ENCODE peak calls at places on chromosome 15, in seven cellular contexts. G is IMR-90, S is neuronal stem cell, H is mesendoderm, B is mesenchymal stem cell, M is H9, Y is H1. U is an unnamed sample.

GRCh38 chr15:82670699-82671098 is 23.5 kb upstream of the CPEB1 start:
- DNase-seq in Y (no peak), H (no peak), S (no peak), M (no peak), B (no peak), G (no peak), U (no peak)

GRCh38 chr15:69119692-69120395 is 40.6 kb upstream of the GLCE start:
- DNase-seq in B (no peak), M (peak; percentile 44), Y (no peak), H (no peak), G (no peak), S (no peak), U (peak; percentile 21)

GRCh38 chr15:29133321-29133720 is 136.3 kb downstream of the NSMCE3 start:
- DNase-seq in H (no peak), B (no peak), Y (no peak), M (peak; percentile 20), S (no peak), G (no peak), U (no peak)

GRCh38 chr15:42155546-42156265 is 730 bp downstream of the PLA2G4F start:
- DNase-seq in Y (no peak), S (no peak), B (no peak), H (peak; percentile 62), G (no peak), M (no peak), U (peak; percentile 73)

GRCh38 chr15:72358532-72359180 is 17.2 kb downstream of the HEXA start:
- DNase-seq in G (peak; percentile 85), B (peak; percentile 29), S (no peak), M (no peak), H (no peak), Y (no peak), U (no peak)

GRCh38 chr15:38508647-38509046 is 54.7 kb downstream of the FAM98B start:
- DNase-seq in G (no peak), Y (no peak), M (no peak), B (no peak), H (no peak), S (no peak), U (no peak)

GRCh38 chr15:75849167-75849566 is 5.9 kb downstream of the UBE2Q2 start:
- DNase-seq in Y (no peak), M (no peak), H (no peak), S (no peak), B (no peak), G (no peak), U (no peak)

GRCh38 chr15:69812881-69813280 is 284.8 kb downstream of the TLE3 start:
- DNase-seq in Y (peak; percentile 72), H (peak; percentile 85), M (peak; percentile 82), G (no peak), S (no peak), B (no peak), U (no peak)

GRCh38 chr15:65071381-65071811 is 3.6 kb upstream of the RASL12 start:
- DNase-seq in Y (no peak), B (no peak), M (no peak), G (no peak), H (no peak), S (no peak), U (no peak)

GRCh38 chr15:39075756-39076341 is 505.0 kb upstream of the THBS1 start:
- DNase-seq in H (no peak), G (no peak), Y (no peak), M (no peak), B (no peak), S (no peak), U (no peak)

GRCh38 chr15:36544518-36545383 is 34.7 kb upstream of the CDIN1 start:
- DNase-seq in M (no peak), G (no peak), Y (no peak), H (peak; percentile 31), S (peak; percentile 20), B (no peak), U (no peak)

GRCh38 chr15:39269821-39270220 is 311.1 kb upstream of the THBS1 start:
- DNase-seq in G (no peak), S (no peak), Y (no peak), B (peak; percentile 29), M (no peak), H (no peak), U (no peak)

GRCh38 chr15:89680282-89680873 is 1.2 kb upstream of the PLIN1 start:
- DNase-seq in B (no peak), H (no peak), G (peak; percentile 67), M (no peak), S (no peak), Y (no peak), U (no peak)

GRCh38 chr15:82688691-82689090 is 21.0 kb downstream of the AP3B2 start:
- DNase-seq in H (no peak), M (no peak), Y (no peak), G (no peak), B (no peak), S (no peak), U (no peak)

GRCh38 chr15:90001062-90001682 is at the start of gene ZNF710:
- DNase-seq in S (peak; percentile 51), Y (peak; percentile 74), B (peak; percentile 79), M (peak; percentile 73), G (peak; percentile 66), H (peak; percentile 86), U (peak; percentile 44)

GRCh38 chr15:89822030-89822429 is 7.4 kb upstream of the ANPEP start:
- DNase-seq in G (no peak), B (no peak), S (no peak), H (no peak), M (no peak), Y (no peak), U (no peak)

GRCh38 chr15:31157644-31158069 is 56.1 kb upstream of the TRPM1 start:
- DNase-seq in S (no peak), Y (no peak), G (no peak), H (no peak), M (no peak), B (no peak), U (no peak)

GRCh38 chr15:61835476-61836106 is 224.7 kb downstream of the VPS13C start:
- DNase-seq in B (peak; percentile 57), M (peak; percentile 83), Y (peak; percentile 89), G (peak; percentile 48), S (peak; percentile 65), H (peak; percentile 67), U (peak; percentile 20)

GRCh38 chr15:89725064-89725463 is 26.0 kb downstream of the MESP1 start:
- DNase-seq in B (no peak), H (no peak), Y (no peak), G (no peak), S (no peak), M (no peak), U (no peak)

GRCh38 chr15:32733276-32733675 is 15.5 kb downstream of the GREM1 start:
- DNase-seq in H (no peak), Y (no peak), S (no peak), M (no peak), G (no peak), B (no peak), U (no peak)

GRCh38 chr15:26759991-26760390 is 12.9 kb downstream of the GABRB3 start:
- DNase-seq in H (no peak), G (no peak), B (no peak), Y (no peak), M (no peak), S (no peak), U (no peak)
- H3K9ac ChIP-seq in H (no peak overlapping the region), G (no peak overlapping the region), B (no peak overlapping the region), Y (no peak overlapping the region), M (no peak overlapping the region), S (no peak overlapping the region), U (no peak overlapping the region)

DNA sequence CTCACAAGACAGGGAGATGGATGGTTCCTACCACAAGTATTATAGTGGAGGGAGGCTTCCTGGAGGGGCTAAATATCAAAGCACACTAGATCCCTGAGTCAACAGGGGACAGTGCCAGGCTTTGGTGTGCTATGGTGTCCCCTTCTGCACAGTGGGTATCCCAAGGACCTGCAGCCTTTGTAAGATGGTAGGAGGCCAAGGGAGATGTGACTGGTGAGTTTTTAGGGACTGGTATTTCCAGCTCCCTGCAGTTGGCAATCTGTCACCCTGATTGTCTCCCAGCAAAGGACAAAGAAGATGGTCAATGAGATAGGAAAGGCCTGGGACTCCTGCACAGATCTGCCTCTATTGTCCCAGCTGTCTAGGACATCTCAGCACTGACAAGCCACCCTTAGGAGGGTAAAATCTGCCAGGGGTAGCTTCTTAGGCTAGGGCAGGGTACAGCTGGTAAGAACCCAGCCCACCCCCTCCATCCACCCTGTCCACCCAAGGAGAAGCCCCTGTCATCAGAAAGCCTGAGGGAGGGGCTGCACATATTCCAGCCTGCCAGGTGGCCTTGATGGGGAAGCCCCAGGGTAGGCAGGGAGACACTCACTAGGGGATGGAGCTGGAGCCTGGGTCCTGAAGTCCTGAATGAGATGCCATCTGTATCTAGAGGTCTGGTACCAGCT is 623 bp downstream of the CYP1A1 start:
- DNase-seq in B (no peak), G (no peak), S (no peak), M (no peak), Y (no peak), H (no peak), U (no peak)
- H3K4ac ChIP-seq in B (no peak overlapping the region), G (no peak overlapping the region), S (no peak overlapping the region), M (no peak overlapping the region), Y (no peak overlapping the region), H (no peak overlapping the region), U (no peak overlapping the region)

DNA sequence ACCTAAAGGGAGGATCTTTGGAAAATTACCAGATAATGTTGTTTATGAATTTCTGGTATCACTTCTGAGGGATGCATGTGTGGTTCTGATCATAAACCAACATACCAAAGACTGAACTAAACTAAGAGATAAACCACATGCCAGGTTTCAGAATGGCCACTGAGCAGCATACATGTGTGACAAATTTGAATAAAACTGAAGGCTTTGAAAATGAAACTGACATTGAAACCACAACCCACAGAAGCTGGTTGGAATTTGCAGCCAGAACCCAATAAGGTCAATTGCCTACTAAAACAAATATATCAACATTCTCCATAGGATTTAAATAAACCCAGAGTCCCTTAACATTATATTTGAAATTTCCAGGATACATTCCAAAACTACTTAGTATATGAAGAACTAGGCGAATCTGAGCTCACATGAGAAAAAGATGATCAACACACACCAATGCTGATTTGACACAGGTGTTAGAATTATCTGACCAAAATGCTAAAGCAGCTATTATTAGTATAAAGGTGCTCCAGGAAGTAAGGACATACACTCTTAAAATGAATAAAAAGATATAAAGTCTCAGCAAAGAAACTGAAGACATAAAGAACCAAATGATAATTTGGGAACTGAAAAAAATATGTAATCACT is 125.0 kb downstream of the ZNF280D start:
- DNase-seq in Y (no peak), B (peak; percentile 25), H (no peak), G (peak; percentile 10), S (no peak), M (no peak), U (no peak)
- H3K9ac ChIP-seq in Y (no peak overlapping the region), B (no peak overlapping the region), H (no peak overlapping the region), G (no peak overlapping the region), S (no peak overlapping the region), M (no peak overlapping the region), U (no peak overlapping the region)

GRCh38 chr15:100031665-100032357 is 298.6 kb upstream of the LYSMD4 start:
- DNase-seq in S (no peak), Y (no peak), G (no peak), H (no peak), B (no peak), M (no peak), U (no peak)

GRCh38 chr15:100032358-100033080 is 299.3 kb upstream of the LYSMD4 start:
- DNase-seq in B (no peak), H (no peak), Y (no peak), M (no peak), S (no peak), G (peak; percentile 22), U (no peak)

GRCh38 chr15:100033140-100033857 is 300.1 kb upstream of the LYSMD4 start:
- DNase-seq in M (no peak), G (peak; percentile 41), Y (no peak), B (peak; percentile 27), S (no peak), H (no peak), U (no peak)

GRCh38 chr15:100036030-100036429 is 302.8 kb upstream of the LYSMD4 start:
- DNase-seq in G (no peak), H (no peak), Y (no peak), S (no peak), B (no peak), M (no peak), U (no peak)

GRCh38 chr15:100034191-100034590 is 301.0 kb upstream of the LYSMD4 start:
- DNase-seq in Y (no peak), G (no peak), M (no peak), B (no peak), S (no peak), H (no peak), U (no peak)
- H3K4ac ChIP-seq in Y (no peak overlapping the region), G (no peak overlapping the region), M (no peak overlapping the region), B (no peak overlapping the region), S (no peak overlapping the region), H (no peak overlapping the region), U (no peak overlapping the region)